ENCODE peak calls at places on chromosomes 7 and 10, in eight cellular contexts. U is heart right ventricle, F is thoracic aorta, S is GM23248, D is tibial artery, C is uterus, Q is heart left ventricle, O is body of pancreas. H is an unnamed sample.
A peak's percentile ranks its signal among the peaks of the same experiment; 100 is the strongest.

GRCh38 chr10:97053285-97053684 is 132.5 kb downstream of the SLIT1 start:
- DNase-seq in O (no peak), S (no peak), Q (no peak), U (no peak), C (no peak), D (no peak), F (no peak), H (no peak)

GRCh38 chr7:82740246-82740848 is 296.8 kb upstream of the CACNA2D1 start:
- DNase-seq in O (peak; percentile 23), Q (no peak), U (no peak), S (peak; percentile 81), D (no peak), C (no peak), F (no peak), H (no peak)

GRCh38 chr10:1706256-1706655 is 31.1 kb downstream of the ADARB2 start:
- DNase-seq in F (no peak), O (no peak), U (no peak), Q (no peak), D (no peak), S (no peak), C (no peak), H (no peak)

GRCh38 chr7:16278167-16278787 is 143.1 kb downstream of the CRPPA start:
- DNase-seq in D (no peak), S (no peak), O (no peak), C (no peak), Q (no peak), F (no peak), U (no peak), H (no peak)

GRCh38 chr10:5584895-5585516 is 60.2 kb downstream of the CALML3 start:
- DNase-seq in F (no peak), Q (no peak), U (no peak), S (peak; percentile 98), O (no peak), D (no peak), C (no peak), H (no peak)

GRCh38 chr7:70016044-70016770 is 417.9 kb downstream of the AUTS2 start:
- DNase-seq in F (no peak), U (no peak), C (peak; percentile 36), Q (no peak), S (no peak), D (no peak), O (no peak), H (no peak)

GRCh38 chr7:118195837-118196474 is 12.0 kb downstream of the LSM8 start:
- DNase-seq in O (peak; percentile 83), S (peak; percentile 81), C (peak; percentile 18), Q (peak; percentile 28), D (peak; percentile 32), U (no peak), F (peak; percentile 17), H (no peak)

GRCh38 chr10:47031953-47032465 is 120.8 kb downstream of the PTPN20 start:
- DNase-seq in O (no peak), C (peak; percentile 37), U (no peak), D (peak; percentile 81), S (peak; percentile 90), F (no peak), Q (peak; percentile 11), H (no peak)

GRCh38 chr7:29496355-29497020 is 67.1 kb upstream of the PRR15 start:
- DNase-seq in U (no peak), C (no peak), D (no peak), O (no peak), F (no peak), S (no peak), Q (no peak), H (no peak)

GRCh38 chr10:119441151-119441821 is 101.2 kb downstream of the RGS10 start:
- DNase-seq in D (peak; percentile 62), Q (peak; percentile 58), S (peak; percentile 96), O (peak; percentile 32), U (peak; percentile 47), F (no peak), C (peak; percentile 68), H (peak; percentile 51)

GRCh38 chr7:1579481-1580421 is 9.9 kb upstream of the PSMG3 start:
- DNase-seq in C (peak; percentile 78), F (no peak), Q (peak; percentile 75), O (peak; percentile 63), U (peak; percentile 81), D (peak; percentile 53), S (peak; percentile 79), H (peak; percentile 73)

GRCh38 chr10:21297525-21298383 is 227.7 kb downstream of the SKIDA1 start:
- DNase-seq in D (no peak), U (no peak), F (no peak), S (no peak), C (no peak), O (no peak), Q (no peak), H (no peak)
- H3K27ac ChIP-seq in D (no peak overlapping the region), U (no peak overlapping the region), F (no peak overlapping the region), S (no peak overlapping the region), C (no peak overlapping the region), O (no peak overlapping the region), Q (no peak overlapping the region), H (no peak overlapping the region)

DNA sequence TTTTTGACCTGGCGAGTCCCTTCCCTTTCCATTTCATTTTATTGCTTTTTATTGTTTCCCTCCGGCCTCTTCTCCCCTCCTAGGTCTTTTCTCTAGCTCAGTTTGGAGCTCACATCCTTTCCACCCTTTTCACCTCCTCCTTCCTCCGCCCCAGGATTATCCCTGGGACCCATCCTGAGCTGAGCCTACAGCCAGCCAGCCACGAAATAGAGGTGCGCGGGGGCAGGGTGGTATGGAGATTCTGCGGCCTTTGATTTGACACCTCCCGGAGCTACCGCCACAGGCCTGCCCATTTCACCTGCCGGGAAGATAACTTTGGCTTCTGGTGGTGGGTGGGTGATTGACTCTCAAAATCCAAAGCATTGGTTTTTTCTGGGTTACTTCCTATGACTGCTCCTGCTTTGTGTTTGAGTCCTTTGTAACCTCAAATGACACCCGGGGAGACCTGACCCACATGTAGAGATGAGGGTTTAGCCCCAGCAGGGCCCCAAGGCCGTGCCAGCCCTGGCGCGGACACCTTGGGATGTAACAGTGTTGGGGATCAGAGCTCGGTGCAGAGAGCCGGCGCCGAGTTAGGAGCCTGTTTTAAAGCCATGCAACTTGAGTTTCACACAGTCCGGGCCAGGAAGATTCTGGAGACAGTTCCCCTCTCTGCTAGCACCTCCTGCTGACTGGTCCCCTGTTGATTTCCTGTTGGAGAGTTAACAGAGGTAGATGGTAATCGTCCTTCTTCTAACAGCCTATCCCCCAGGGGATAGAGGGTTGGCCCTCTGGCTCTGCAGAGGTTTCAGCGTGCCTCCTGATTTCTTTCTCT is 1.5 kb downstream of the DUSP5 start:
- DNase-seq in U (no peak), O (peak; percentile 40), D (no peak), S (peak; percentile 78), Q (peak; percentile 45), F (no peak), C (no peak), H (no peak)
- H3K27ac ChIP-seq in U (peak overlapping the region; percentile 98), O (peak overlapping the region; percentile 80), D (no peak overlapping the region), S (peak overlapping the region; percentile 95), Q (peak overlapping the region; percentile 97), F (no peak overlapping the region), C (peak overlapping the region; percentile 97), H (peak overlapping the region; percentile 94)

DNA sequence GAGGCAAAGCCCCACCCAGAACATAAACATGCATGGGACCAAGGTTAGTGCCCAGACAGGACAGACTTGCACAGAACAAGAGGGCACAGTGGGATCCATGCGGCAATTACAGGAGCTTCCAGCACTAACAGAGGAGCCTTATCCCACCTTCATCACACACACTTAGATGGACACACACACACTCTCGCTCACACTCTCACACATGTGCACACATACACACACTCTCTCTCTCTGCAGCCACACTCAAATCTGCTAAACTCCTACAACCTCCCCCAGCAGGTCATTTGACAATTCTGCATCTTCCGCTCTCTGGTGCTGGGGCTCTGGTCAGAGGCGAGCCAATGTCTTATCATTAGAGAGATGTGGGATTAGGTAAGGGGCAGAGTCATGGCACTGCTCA is 120.5 kb downstream of the UBE2H start:
- DNase-seq in F (no peak), C (no peak), S (no peak), O (no peak), D (no peak), Q (no peak), U (no peak), H (no peak)
- H3K27ac ChIP-seq in F (peak overlapping the region; percentile 81), C (peak overlapping the region; percentile 80), S (no peak overlapping the region), O (peak overlapping the region; percentile 69), D (peak overlapping the region; percentile 71), Q (peak overlapping the region; percentile 73), U (peak overlapping the region; percentile 91), H (peak overlapping the region; percentile 83)

GRCh38 chr7:148982596-148983219 is 45.6 kb downstream of the PDIA4 start:
- DNase-seq in F (no peak), Q (no peak), S (peak; percentile 70), U (no peak), C (no peak), O (peak; percentile 23), D (no peak), H (no peak)
- H3K27ac ChIP-seq in F (no peak overlapping the region), Q (peak overlapping the region; percentile 56), S (no peak overlapping the region), U (no peak overlapping the region), C (peak overlapping the region; percentile 69), O (no peak overlapping the region), D (peak overlapping the region; percentile 25), H (peak overlapping the region; percentile 52)

GRCh38 chr7:44320794-44321371 is 4.5 kb downstream of the CAMK2B start:
- DNase-seq in S (no peak), F (no peak), U (no peak), Q (no peak), C (no peak), D (no peak), O (peak; percentile 23), H (no peak)
- H3K27ac ChIP-seq in S (no peak overlapping the region), F (no peak overlapping the region), U (peak overlapping the region; percentile 87), Q (peak overlapping the region; percentile 90), C (no peak overlapping the region), D (no peak overlapping the region), O (no peak overlapping the region), H (no peak overlapping the region)

GRCh38 chr7:105521027-105521730 is 892 bp downstream of the PUS7 start:
- DNase-seq in O (peak; percentile 59), S (peak; percentile 87), U (peak; percentile 72), D (peak; percentile 70), C (peak; percentile 35), Q (peak; percentile 69), F (peak; percentile 25), H (peak; percentile 66)

GRCh38 chr7:105519353-105519752 is 2.7 kb downstream of the PUS7 start:
- DNase-seq in U (no peak), C (no peak), Q (no peak), F (no peak), O (no peak), S (peak; percentile 4), D (no peak), H (no peak)

GRCh38 chr7:105524840-105525239 is 2.8 kb upstream of the PUS7 start:
- DNase-seq in O (no peak), Q (no peak), D (no peak), F (no peak), C (no peak), U (no peak), S (no peak), H (no peak)

GRCh38 chr7:105521731-105522458 is at the start of gene PUS7:
- DNase-seq in O (peak; percentile 90), S (peak; percentile 97), Q (peak; percentile 91), C (peak; percentile 89), U (peak; percentile 90), F (peak; percentile 42), D (peak; percentile 77), H (peak; percentile 84)
- H3K27ac ChIP-seq in O (peak within 1 kb of the TSS; percentile 95), S (peak within 1 kb of the TSS; percentile 92), Q (peak within 1 kb of the TSS; percentile 94), C (peak within 1 kb of the TSS; percentile 88), U (peak within 1 kb of the TSS; percentile 97), F (peak within 1 kb of the TSS; percentile 93), D (peak within 1 kb of the TSS; percentile 82), H (peak within 1 kb of the TSS; percentile 83)